ENCODE peak calls at places on chromosomes 5 and 9, in five cellular contexts. One of them, this sample, is unnamed.

GRCh38 chr9:7115606-7116005 is 357.8 kb downstream of the KDM4C start:
- DNase-seq in NCI-H446: no peak
- DNase-seq in H54: no peak
- DNase-seq in NCI-H748 treated with DMSO at 0.1 percent for 48 hours: no peak
- DNase-seq in HTR-8/SVneo: no peak
- DNase-seq in this sample: no peak

GRCh38 chr9:1018121-1018520 is 32.0 kb upstream of the DMRT2 start:
- DNase-seq in H54: no peak
- DNase-seq in NCI-H446: no peak
- DNase-seq in NCI-H748 treated with DMSO at 0.1 percent for 48 hours: no peak
- DNase-seq in HTR-8/SVneo: no peak
- DNase-seq in this sample: peak; percentile 64

GRCh38 chr5:92580814-92581213 is 1000.2 kb downstream of the NR2F1-AS1 start:
- DNase-seq in NCI-H748 treated with DMSO at 0.1 percent for 48 hours: no peak
- DNase-seq in HTR-8/SVneo: no peak
- DNase-seq in NCI-H446: no peak
- DNase-seq in H54: peak; percentile 4
- DNase-seq in this sample: no peak

GRCh38 chr9:32665101-32665500 is 29.6 kb upstream of the TAF1L start:
- DNase-seq in HTR-8/SVneo: no peak
- DNase-seq in NCI-H446: no peak
- DNase-seq in NCI-H748 treated with DMSO at 0.1 percent for 48 hours: no peak
- DNase-seq in H54: no peak
- DNase-seq in this sample: no peak

GRCh38 chr9:133711428-133712220 is 26.5 kb downstream of the SARDH start:
- DNase-seq in NCI-H446: no peak
- DNase-seq in NCI-H748 treated with DMSO at 0.1 percent for 48 hours: no peak
- DNase-seq in HTR-8/SVneo: peak; percentile 60
- DNase-seq in H54: peak; percentile 90
- DNase-seq in this sample: no peak

GRCh38 chr9:28782630-28783029 is 1209.3 kb upstream of the C9orf72 start:
- DNase-seq in HTR-8/SVneo: no peak
- DNase-seq in NCI-H748 treated with DMSO at 0.1 percent for 48 hours: no peak
- DNase-seq in H54: no peak
- DNase-seq in NCI-H446: no peak
- DNase-seq in this sample: no peak

GRCh38 chr5:77607324-77607723 is 31.2 kb downstream of the OTP start:
- DNase-seq in H54: no peak
- DNase-seq in NCI-H748 treated with DMSO at 0.1 percent for 48 hours: no peak
- DNase-seq in NCI-H446: no peak
- DNase-seq in HTR-8/SVneo: no peak
- DNase-seq in this sample: no peak

GRCh38 chr9:128688501-128689292 is at the start of gene SET:
- DNase-seq in H54: peak; percentile 100
- DNase-seq in NCI-H446: peak; percentile 81
- DNase-seq in HTR-8/SVneo: peak; percentile 93
- DNase-seq in NCI-H748 treated with DMSO at 0.1 percent for 48 hours: peak; percentile 85
- DNase-seq in this sample: peak; percentile 99

GRCh38 chr5:124728331-124729307 is 17.8 kb downstream of the ZNF608 start:
- DNase-seq in NCI-H748 treated with DMSO at 0.1 percent for 48 hours: no peak
- DNase-seq in NCI-H446: no peak
- DNase-seq in HTR-8/SVneo: no peak
- DNase-seq in H54: no peak
- DNase-seq in this sample: no peak

GRCh38 chr9:13513262-13513661 is 233.8 kb upstream of the MPDZ start:
- DNase-seq in NCI-H446: no peak
- DNase-seq in H54: no peak
- DNase-seq in NCI-H748 treated with DMSO at 0.1 percent for 48 hours: no peak
- DNase-seq in HTR-8/SVneo: no peak
- DNase-seq in this sample: no peak

GRCh38 chr9:82606761-82607382 is 456.1 kb downstream of the RASEF start:
- DNase-seq in HTR-8/SVneo: peak; percentile 25
- DNase-seq in H54: peak; percentile 22
- DNase-seq in NCI-H748 treated with DMSO at 0.1 percent for 48 hours: peak; percentile 52
- DNase-seq in NCI-H446: peak; percentile 3
- DNase-seq in this sample: peak; percentile 44

GRCh38 chr5:31593676-31594075 is 45.3 kb upstream of the PDZD2 start:
- DNase-seq in HTR-8/SVneo: no peak
- DNase-seq in NCI-H446: no peak
- DNase-seq in H54: no peak
- DNase-seq in NCI-H748 treated with DMSO at 0.1 percent for 48 hours: no peak
- DNase-seq in this sample: no peak

GRCh38 chr9:125910286-125910685 is 163.1 kb downstream of the PBX3 start:
- DNase-seq in NCI-H748 treated with DMSO at 0.1 percent for 48 hours: no peak
- DNase-seq in H54: no peak
- DNase-seq in HTR-8/SVneo: no peak
- DNase-seq in NCI-H446: no peak
- DNase-seq in this sample: no peak

GRCh38 chr5:56717253-56717987 is 97.9 kb upstream of the MAP3K1 start:
- DNase-seq in NCI-H748 treated with DMSO at 0.1 percent for 48 hours: no peak
- DNase-seq in HTR-8/SVneo: no peak
- DNase-seq in H54: no peak
- DNase-seq in NCI-H446: no peak
- DNase-seq in this sample: no peak